ENCODE peak calls at places on chromosomes 5 and 9, in five cellular contexts. One of them, this sample, is unnamed. For H3K4me1, the result is how much of the 10 kb centered on the place peaks cover.

GRCh38 chr9:88988796-88989641 is 2.2 kb upstream of the S1PR3 start:
- DNase-seq in colonic mucosa: no peak
- DNase-seq in psoas muscle: no peak
- DNase-seq in adrenal gland: no peak
- DNase-seq in fibroblast of lung: peak
- DNase-seq in this sample: no peak

GRCh38 chr5:132464155-132464939 is 26.2 kb downstream of the IRF1 start:
- DNase-seq in colonic mucosa: no peak
- DNase-seq in psoas muscle: no peak
- DNase-seq in adrenal gland: peak
- DNase-seq in fibroblast of lung: no peak
- DNase-seq in this sample: peak

GRCh38 chr9:69674741-69675438 is 2.7 kb upstream of the APBA1 start:
- DNase-seq in colonic mucosa: no peak
- DNase-seq in psoas muscle: no peak
- DNase-seq in adrenal gland: no peak
- DNase-seq in fibroblast of lung: peak
- DNase-seq in this sample: no peak

GRCh38 chr5:75006821-75007536 is 45.4 kb downstream of the GCNT4 start:
- DNase-seq in colonic mucosa: no peak
- DNase-seq in psoas muscle: no peak
- DNase-seq in adrenal gland: no peak
- DNase-seq in fibroblast of lung: no peak
- DNase-seq in this sample: no peak

GRCh38 chr5:71865202-71865601 is 146.1 kb downstream of the CARTPT start:
- DNase-seq in colonic mucosa: no peak
- DNase-seq in psoas muscle: no peak
- DNase-seq in adrenal gland: no peak
- DNase-seq in fibroblast of lung: peak
- DNase-seq in this sample: no peak

GRCh38 chr9:18274693-18275092 is 199.3 kb upstream of the ADAMTSL1 start:
- DNase-seq in colonic mucosa: no peak
- DNase-seq in psoas muscle: no peak
- DNase-seq in adrenal gland: no peak
- DNase-seq in fibroblast of lung: peak
- DNase-seq in this sample: no peak

GRCh38 chr5:142825378-142826089 is 55.4 kb downstream of the ARHGAP26 start:
- DNase-seq in colonic mucosa: no peak
- DNase-seq in psoas muscle: no peak
- DNase-seq in adrenal gland: no peak
- DNase-seq in fibroblast of lung: no peak
- DNase-seq in this sample: no peak

GRCh38 chr5:142420521-142420920 is 95.7 kb upstream of the SPRY4 start:
- DNase-seq in colonic mucosa: no peak
- DNase-seq in psoas muscle: no peak
- DNase-seq in adrenal gland: no peak
- DNase-seq in fibroblast of lung: no peak
- DNase-seq in this sample: peak

GRCh38 chr5:61669531-61669930 is 337.5 kb downstream of the ZSWIM6 start:
- DNase-seq in colonic mucosa: no peak
- DNase-seq in psoas muscle: no peak
- DNase-seq in adrenal gland: no peak
- DNase-seq in fibroblast of lung: no peak
- DNase-seq in this sample: no peak

GRCh38 chr5:158756873-158757272 is 342.8 kb downstream of the EBF1 start:
- DNase-seq in colonic mucosa: no peak
- DNase-seq in psoas muscle: no peak
- DNase-seq in adrenal gland: no peak
- DNase-seq in fibroblast of lung: no peak
- DNase-seq in this sample: no peak

GRCh38 chr5:158753354-158753753 is 346.4 kb downstream of the EBF1 start:
- DNase-seq in colonic mucosa: no peak
- DNase-seq in psoas muscle: no peak
- DNase-seq in adrenal gland: no peak
- DNase-seq in fibroblast of lung: no peak
- DNase-seq in this sample: no peak

GRCh38 chr5:158755971-158756370 is 343.7 kb downstream of the EBF1 start:
- DNase-seq in colonic mucosa: no peak
- DNase-seq in psoas muscle: no peak
- DNase-seq in adrenal gland: no peak
- DNase-seq in fibroblast of lung: peak
- DNase-seq in this sample: peak

GRCh38 chr5:158754018-158754514 is 345.6 kb downstream of the EBF1 start:
- DNase-seq in colonic mucosa: no peak
- DNase-seq in psoas muscle: no peak
- DNase-seq in adrenal gland: no peak
- DNase-seq in fibroblast of lung: peak
- DNase-seq in this sample: no peak

GRCh38 chr5:158755221-158755620 is 344.5 kb downstream of the EBF1 start:
- DNase-seq in colonic mucosa: no peak
- DNase-seq in psoas muscle: no peak
- DNase-seq in adrenal gland: no peak
- DNase-seq in fibroblast of lung: no peak
- DNase-seq in this sample: no peak
- H3K4me1 ChIP-seq in colonic mucosa: under half
- H3K4me1 ChIP-seq in psoas muscle: under half
- H3K4me1 ChIP-seq in adrenal gland: under half
- H3K4me1 ChIP-seq in fibroblast of lung: under half
- H3K4me1 ChIP-seq in this sample: under half

GRCh38 chr5:93579561-93580386 is 1.2 kb downstream of the NR2F1-AS1 start:
- DNase-seq in colonic mucosa: no peak
- DNase-seq in psoas muscle: peak
- DNase-seq in adrenal gland: peak
- DNase-seq in fibroblast of lung: peak
- DNase-seq in this sample: peak

GRCh38 chr5:93578813-93579560 is 2.0 kb downstream of the NR2F1-AS1 start:
- DNase-seq in colonic mucosa: peak
- DNase-seq in psoas muscle: peak
- DNase-seq in adrenal gland: peak
- DNase-seq in fibroblast of lung: peak
- DNase-seq in this sample: no peak

GRCh38 chr5:93577807-93578178 is 3.2 kb downstream of the NR2F1-AS1 start:
- DNase-seq in colonic mucosa: no peak
- DNase-seq in psoas muscle: no peak
- DNase-seq in adrenal gland: no peak
- DNase-seq in fibroblast of lung: no peak
- DNase-seq in this sample: no peak

GRCh38 chr5:93576994-93577575 is 3.9 kb downstream of the NR2F1-AS1 start:
- DNase-seq in colonic mucosa: no peak
- DNase-seq in psoas muscle: no peak
- DNase-seq in adrenal gland: no peak
- DNase-seq in fibroblast of lung: no peak
- DNase-seq in this sample: no peak

GRCh38 chr5:93578179-93578812 is 2.7 kb downstream of the NR2F1-AS1 start:
- DNase-seq in colonic mucosa: no peak
- DNase-seq in psoas muscle: no peak
- DNase-seq in adrenal gland: peak
- DNase-seq in fibroblast of lung: peak
- DNase-seq in this sample: no peak
- H3K4me3 ChIP-seq in colonic mucosa: no peak
- H3K4me3 ChIP-seq in psoas muscle: no peak
- H3K4me3 ChIP-seq in adrenal gland: no peak
- H3K4me3 ChIP-seq in fibroblast of lung: peak
- H3K4me3 ChIP-seq in this sample: no peak

DNA sequence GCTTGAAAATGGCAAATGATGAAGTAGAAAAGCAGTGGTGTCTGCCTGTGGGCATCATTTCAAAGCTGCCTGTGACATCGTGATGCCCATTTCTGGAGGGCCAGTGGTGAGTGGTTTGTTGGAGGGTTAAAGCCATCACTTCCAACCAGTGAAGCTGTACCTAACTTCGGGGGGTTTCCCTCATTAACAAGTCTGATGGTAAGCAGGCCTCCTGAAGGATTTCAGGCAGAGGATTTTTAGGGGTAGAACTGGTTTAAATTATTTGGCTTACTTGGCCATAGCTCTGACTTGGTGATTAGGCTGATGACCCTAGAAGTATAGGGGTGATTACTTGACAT is 10.7 kb downstream of the TNFAIP8 start:
- DNase-seq in colonic mucosa: no peak
- DNase-seq in psoas muscle: no peak
- DNase-seq in adrenal gland: no peak
- DNase-seq in fibroblast of lung: no peak
- DNase-seq in this sample: no peak
- H3K27ac ChIP-seq in colonic mucosa: no peak
- H3K27ac ChIP-seq in psoas muscle: no peak
- H3K27ac ChIP-seq in adrenal gland: no peak
- H3K27ac ChIP-seq in fibroblast of lung: no peak
- H3K27ac ChIP-seq in this sample: no peak

GRCh38 chr9:136543830-136544548 is 1.9 kb downstream of the NOTCH1 start:
- DNase-seq in colonic mucosa: peak
- DNase-seq in psoas muscle: no peak
- DNase-seq in adrenal gland: no peak
- DNase-seq in fibroblast of lung: no peak
- DNase-seq in this sample: peak
- H3K4me1 ChIP-seq in colonic mucosa: under half
- H3K4me1 ChIP-seq in psoas muscle: under half
- H3K4me1 ChIP-seq in adrenal gland: under half
- H3K4me1 ChIP-seq in fibroblast of lung: under half
- H3K4me1 ChIP-seq in this sample: under half

GRCh38 chr9:92964607-92964975 is 17.3 kb downstream of the FGD3 start:
- DNase-seq in colonic mucosa: no peak
- DNase-seq in psoas muscle: no peak
- DNase-seq in adrenal gland: no peak
- DNase-seq in fibroblast of lung: no peak
- DNase-seq in this sample: no peak

GRCh38 chr9:92966518-92966800 is 19.1 kb downstream of the FGD3 start:
- DNase-seq in colonic mucosa: no peak
- DNase-seq in psoas muscle: no peak
- DNase-seq in adrenal gland: no peak
- DNase-seq in fibroblast of lung: no peak
- DNase-seq in this sample: no peak

GRCh38 chr9:92963831-92964606 is 16.7 kb downstream of the FGD3 start:
- DNase-seq in colonic mucosa: peak
- DNase-seq in psoas muscle: no peak
- DNase-seq in adrenal gland: no peak
- DNase-seq in fibroblast of lung: no peak
- DNase-seq in this sample: no peak

GRCh38 chr9:92964981-92965758 is 17.8 kb downstream of the FGD3 start:
- DNase-seq in colonic mucosa: no peak
- DNase-seq in psoas muscle: no peak
- DNase-seq in adrenal gland: no peak
- DNase-seq in fibroblast of lung: no peak
- DNase-seq in this sample: no peak

GRCh38 chr9:92965759-92966517 is 18.6 kb downstream of the FGD3 start:
- DNase-seq in colonic mucosa: no peak
- DNase-seq in psoas muscle: no peak
- DNase-seq in adrenal gland: no peak
- DNase-seq in fibroblast of lung: no peak
- DNase-seq in this sample: peak
- H3K4me3 ChIP-seq in colonic mucosa: peak
- H3K4me3 ChIP-seq in psoas muscle: peak
- H3K4me3 ChIP-seq in adrenal gland: no peak
- H3K4me3 ChIP-seq in fibroblast of lung: no peak
- H3K4me3 ChIP-seq in this sample: no peak

GRCh38 chr5:52922384-52922783 is 66.8 kb upstream of the ITGA2 start:
- DNase-seq in colonic mucosa: no peak
- DNase-seq in psoas muscle: no peak
- DNase-seq in adrenal gland: no peak
- DNase-seq in fibroblast of lung: peak
- DNase-seq in this sample: peak
- H3K27ac ChIP-seq in colonic mucosa: no peak
- H3K27ac ChIP-seq in psoas muscle: no peak
- H3K27ac ChIP-seq in adrenal gland: no peak
- H3K27ac ChIP-seq in fibroblast of lung: no peak
- H3K27ac ChIP-seq in this sample: no peak

GRCh38 chr9:94280409-94280989 is 21.4 kb downstream of the ZNF169 start:
- DNase-seq in colonic mucosa: no peak
- DNase-seq in psoas muscle: no peak
- DNase-seq in adrenal gland: no peak
- DNase-seq in fibroblast of lung: no peak
- DNase-seq in this sample: no peak

GRCh38 chr9:94289691-94290090 is 30.6 kb downstream of the ZNF169 start:
- DNase-seq in colonic mucosa: no peak
- DNase-seq in psoas muscle: no peak
- DNase-seq in adrenal gland: no peak
- DNase-seq in fibroblast of lung: peak
- DNase-seq in this sample: no peak

GRCh38 chr9:94281101-94281500 is 22.0 kb downstream of the ZNF169 start:
- DNase-seq in colonic mucosa: no peak
- DNase-seq in psoas muscle: no peak
- DNase-seq in adrenal gland: no peak
- DNase-seq in fibroblast of lung: no peak
- DNase-seq in this sample: no peak

GRCh38 chr9:94287877-94288513 is 28.9 kb downstream of the ZNF169 start:
- DNase-seq in colonic mucosa: no peak
- DNase-seq in psoas muscle: no peak
- DNase-seq in adrenal gland: no peak
- DNase-seq in fibroblast of lung: no peak
- DNase-seq in this sample: no peak

DNA sequence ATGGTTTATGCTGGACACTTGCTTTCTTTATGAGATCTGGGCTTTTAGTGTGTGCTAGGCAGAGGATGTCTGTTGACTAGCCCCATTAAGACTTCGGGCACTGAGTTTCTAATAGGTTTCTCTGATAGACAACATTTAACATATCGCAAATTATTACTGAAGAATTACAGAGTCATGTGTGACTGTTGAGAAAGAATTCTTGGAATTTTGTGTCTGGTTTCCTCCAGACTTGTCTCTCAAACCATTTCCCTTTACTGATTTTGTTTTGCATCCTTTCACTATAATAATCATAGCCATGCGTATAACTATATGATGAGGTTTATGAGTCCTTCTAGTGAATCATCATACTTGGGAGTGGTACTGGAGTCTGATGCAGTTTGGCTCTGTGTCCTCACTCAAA is 27.0 kb downstream of the ZNF169 start:
- DNase-seq in colonic mucosa: no peak
- DNase-seq in psoas muscle: no peak
- DNase-seq in adrenal gland: no peak
- DNase-seq in fibroblast of lung: no peak
- DNase-seq in this sample: no peak
- H3K4me1 ChIP-seq in colonic mucosa: under half
- H3K4me1 ChIP-seq in psoas muscle: under half
- H3K4me1 ChIP-seq in adrenal gland: under half
- H3K4me1 ChIP-seq in fibroblast of lung: under half
- H3K4me1 ChIP-seq in this sample: under half